ENCODE peak calls at places on chromosomes 12 and 14, in four cellular contexts. Q is Right ventricle myocardium superior, Y is hippocampal formation, W is heart right ventricle. R is an unnamed sample.

GRCh38 chr12:127292736-127293135 is 974.2 kb upstream of the TMEM132C start:
- DNase-seq in Q (no peak), W (no peak), Y (no peak), R (no peak)

GRCh38 chr12:105968025-105968424 is 170.7 kb downstream of the NUAK1 start:
- DNase-seq in Y (no peak), W (no peak), Q (no peak), R (no peak)

GRCh38 chr12:53048033-53048779 is 1.7 kb upstream of the TNS2 start:
- DNase-seq in Q (peak), Y (peak), W (peak), R (peak)

GRCh38 chr14:69355155-69355954 is 42.7 kb downstream of the ERH start:
- DNase-seq in W (no peak), Q (no peak), Y (no peak), R (no peak)

GRCh38 chr14:24334431-24335271 is at the start of gene ADCY4:
- DNase-seq in Q (peak), W (peak), Y (no peak), R (peak)

GRCh38 chr12:49893753-49894752 is 9.6 kb downstream of the FAIM2 start:
- DNase-seq in W (no peak), Y (no peak), Q (no peak), R (no peak)

GRCh38 chr14:102629700-102630365 is 37.4 kb downstream of the RCOR1 start:
- DNase-seq in Y (no peak), W (no peak), Q (no peak), R (no peak)

GRCh38 chr14:61699092-61699491 is 3.8 kb downstream of the HIF1A start:
- DNase-seq in W (no peak), Q (no peak), Y (no peak), R (no peak)

GRCh38 chr14:104219731-104220224 is 81.4 kb downstream of the KIF26A start:
- DNase-seq in W (no peak), Y (no peak), Q (no peak), R (no peak)

GRCh38 chr12:18204053-18204452 is 57.3 kb upstream of the PIK3C2G start:
- DNase-seq in Q (no peak), W (no peak), Y (no peak), R (no peak)

GRCh38 chr12:130026608-130027176 is 122.9 kb upstream of the TMEM132D start:
- DNase-seq in Q (no peak), Y (no peak), W (no peak), R (no peak)

GRCh38 chr12:120944645-120945217 is 33.6 kb upstream of the HNF1A start:
- DNase-seq in W (peak), Y (peak), Q (peak), R (peak)

GRCh38 chr12:131139363-131140068 is 185.8 kb downstream of the ADGRD1 start:
- DNase-seq in Y (no peak), W (no peak), Q (no peak), R (no peak)

GRCh38 chr12:107196681-107197080 is 103.3 kb upstream of the CRY1 start:
- DNase-seq in W (no peak), Q (no peak), Y (no peak), R (no peak)

GRCh38 chr14:64387232-64387737 is 868 bp upstream of the MTHFD1 start:
- DNase-seq in Q (no peak), W (no peak), Y (no peak), R (no peak)

GRCh38 chr14:32606297-32606696 is 277.2 kb downstream of the AKAP6 start:
- DNase-seq in Y (no peak), W (no peak), Q (no peak), R (no peak)

GRCh38 chr12:10722905-10723866 is at the start of gene YBX3:
- DNase-seq in Q (peak), Y (peak), W (peak), R (peak)

GRCh38 chr12:94101902-94102660 is 46.3 kb upstream of the PLXNC1 start:
- DNase-seq in Y (peak), W (peak), Q (peak), R (peak)

GRCh38 chr12:24820872-24821271 is 128.0 kb downstream of the BCAT1 start:
- DNase-seq in Y (no peak), Q (no peak), W (no peak), R (no peak)

R was measured in left ventricle myocardium inferior.